ENCODE peak calls at places on chromosomes 4 and X, in seven cellular contexts. Y is IMR-90, P is mesenchymal stem cell, D is H9, M is mesendoderm, I is H1, G is trophoblast cell. J is an unnamed sample.

GRCh38 chr4:37715889-37716402 is 29.8 kb upstream of the RELL1 start:
- DNase-seq in Y (peak), P (peak), D (no peak), M (peak), I (no peak), G (peak), J (no peak)

GRCh38 chr4:6463311-6464289 is 8.8 kb downstream of the PPP2R2C start:
- DNase-seq in Y (no peak), P (no peak), D (peak), M (no peak), I (peak), G (no peak), J (no peak)

GRCh38 chr4:77073981-77074865 is 1.6 kb downstream of the CCNI start:
- DNase-seq in Y (no peak), P (no peak), D (no peak), M (no peak), I (no peak), G (no peak), J (no peak)

GRCh38 chr4:138953962-138954371 is 61.6 kb upstream of the NOCT start:
- DNase-seq in Y (peak), P (peak), D (no peak), M (no peak), I (peak), G (no peak), J (no peak)

GRCh38 chr4:23401572-23401971 is 488.3 kb downstream of the PPARGC1A start:
- DNase-seq in Y (no peak), P (no peak), D (no peak), M (no peak), I (no peak), G (no peak), J (no peak)

GRCh38 chr4:150033109-150033508 is 45.1 kb upstream of the DCLK2 start:
- DNase-seq in Y (no peak), P (no peak), D (no peak), M (peak), I (no peak), G (no peak), J (no peak)

GRCh38 chrX:23511783-23512182 is 155.5 kb upstream of the PRDX4 start:
- DNase-seq in Y (no peak), P (no peak), D (no peak), M (no peak), I (no peak), G (no peak), J (no peak)

GRCh38 chrX:19133784-19134183 is 11.5 kb upstream of the ADGRG2 start:
- DNase-seq in Y (no peak), P (no peak), D (no peak), M (no peak), I (no peak), G (no peak), J (no peak)

GRCh38 chr4:164337219-164337944 is 416.5 kb upstream of the SMIM31 start:
- DNase-seq in Y (no peak), P (no peak), D (no peak), M (no peak), I (no peak), G (no peak), J (no peak)

GRCh38 chr4:15725608-15726007 is 22.7 kb downstream of the BST1 start:
- DNase-seq in Y (peak), P (peak), D (no peak), M (no peak), I (no peak), G (no peak), J (no peak)

GRCh38 chr4:15542795-15543194 is 73.1 kb downstream of the CC2D2A start:
- DNase-seq in Y (no peak), P (no peak), D (no peak), M (no peak), I (no peak), G (no peak), J (no peak)

GRCh38 chrX:130179579-130180215 is 7.9 kb downstream of the RAB33A start:
- DNase-seq in Y (peak), P (peak), D (no peak), M (no peak), I (no peak), G (no peak), J (no peak)

GRCh38 chr4:183241322-183241640 is 78.8 kb downstream of the CLDN22 start:
- DNase-seq in Y (peak), P (peak), D (no peak), M (peak), I (no peak), G (peak), J (no peak)

GRCh38 chr4:9968472-9968871 is 52.8 kb downstream of the SLC2A9 start:
- DNase-seq in Y (peak), P (peak), D (no peak), M (no peak), I (no peak), G (no peak), J (no peak)

GRCh38 chrX:13167444-13168207 is 123.2 kb upstream of the FAM9C start:
- DNase-seq in Y (peak), P (peak), D (no peak), M (peak), I (no peak), G (no peak), J (no peak)

GRCh38 chr4:6845574-6845973 is 63.0 kb downstream of the KIAA0232 start:
- DNase-seq in Y (no peak), P (no peak), D (no peak), M (no peak), I (no peak), G (no peak), J (no peak)

GRCh38 chr4:38322709-38323108 is 341.3 kb upstream of the KLF3 start:
- DNase-seq in Y (peak), P (peak), D (no peak), M (peak), I (no peak), G (no peak), J (no peak)

GRCh38 chrX:332496-332860 is 13.9 kb upstream of the GTPBP6 start:
- DNase-seq in Y (no peak), P (no peak), D (no peak), M (no peak), I (no peak), G (no peak), J (no peak)

GRCh38 chr4:8775751-8776355 is 95.8 kb downstream of the HMX1 start:
- DNase-seq in Y (no peak), P (no peak), D (no peak), M (no peak), I (no peak), G (no peak), J (no peak)

GRCh38 chr4:2259541-2260267 is 2.2 kb downstream of the MXD4 start:
- DNase-seq in Y (no peak), P (no peak), D (no peak), M (no peak), I (no peak), G (no peak), J (no peak)
- H3K4me2 ChIP-seq in Y (peak), P (peak), D (no peak), M (no peak), I (no peak), G (peak), J (no peak)

DNA sequence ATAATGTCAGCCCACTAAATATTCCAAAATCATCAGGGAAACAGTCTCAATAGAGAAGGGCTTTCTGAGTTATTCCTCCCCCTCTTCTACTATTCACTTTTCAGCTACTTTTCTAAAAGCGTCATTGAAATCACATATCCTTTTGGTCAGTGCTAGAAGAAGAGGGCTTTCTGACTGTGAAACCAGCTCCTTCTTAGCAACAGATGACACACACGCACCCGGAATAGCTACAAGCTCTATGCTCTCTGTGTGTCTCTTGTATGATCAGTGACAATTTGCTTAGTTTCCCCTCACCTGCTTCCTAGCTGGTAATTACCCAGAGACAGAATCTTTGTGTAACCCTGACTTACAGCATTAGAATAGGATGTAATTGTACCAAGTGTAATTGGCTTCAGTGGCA is 268.2 kb upstream of the SLITRK2 start:
- DNase-seq in Y (no peak), P (no peak), D (no peak), M (no peak), I (no peak), G (no peak), J (no peak)
- H2AK5ac ChIP-seq in Y (no peak), P (no peak), D (no peak), M (no peak), I (no peak), G (no peak), J (no peak)

GRCh38 chr4:1703880-1704279 is 8.2 kb downstream of the SLBP start:
- DNase-seq in Y (no peak), P (no peak), D (no peak), M (no peak), I (no peak), G (no peak), J (no peak)
- H3K4me2 ChIP-seq in Y (no peak), P (no peak), D (no peak), M (no peak), I (no peak), G (no peak), J (no peak)

GRCh38 chr4:17368408-17368807 is 143.5 kb downstream of the QDPR start:
- DNase-seq in Y (no peak), P (no peak), D (no peak), M (no peak), I (no peak), G (no peak), J (no peak)
- H2AK5ac ChIP-seq in Y (no peak), P (no peak), D (no peak), M (no peak), I (no peak), G (no peak), J (no peak)

DNA sequence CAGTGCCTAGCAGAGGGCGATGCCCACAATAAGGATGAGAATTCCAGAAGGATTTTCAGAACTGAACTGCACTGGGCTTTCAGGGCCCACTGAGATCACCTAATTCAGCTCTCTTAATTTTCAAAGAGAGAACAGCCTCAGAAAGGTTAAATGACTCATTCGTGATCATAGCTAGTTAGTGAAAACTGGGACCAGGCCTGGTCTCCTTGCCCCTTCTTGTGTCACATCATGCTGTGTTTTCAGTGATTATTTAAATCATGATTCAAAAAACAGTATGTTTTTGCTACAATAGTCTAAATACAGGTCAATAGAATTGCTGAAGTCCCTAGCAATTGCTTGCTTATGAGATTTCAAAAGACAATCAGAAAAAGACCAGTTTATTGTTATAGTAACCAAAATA is 136.4 kb upstream of the PLAC1 start:
- DNase-seq in Y (peak), P (no peak), D (no peak), M (no peak), I (no peak), G (no peak), J (no peak)
- H3K4me2 ChIP-seq in Y (no peak), P (no peak), D (no peak), M (no peak), I (no peak), G (no peak), J (no peak)

J was measured in neuronal stem cell.